ENCODE peak calls at places on chromosomes 3 and 15, in five cellular contexts. N, H, Z, Q and Y are unnamed samples.

GRCh38 chr3:149879872-149880271 is 66.9 kb downstream of the RNF13 start:
- DNase-seq in N (peak), H (peak), Z (no peak), Q (peak), Y (no peak)

GRCh38 chr3:66019896-66020295 is 18.8 kb downstream of the MAGI1 start:
- DNase-seq in N (no peak), H (no peak), Z (no peak), Q (no peak), Y (no peak)

GRCh38 chr15:94346272-94346671 is 114.9 kb downstream of the MCTP2 start:
- DNase-seq in N (no peak), H (no peak), Z (no peak), Q (peak), Y (no peak)

GRCh38 chr15:71276355-71276665 is 161.0 kb downstream of the THSD4 start:
- DNase-seq in N (no peak), H (no peak), Z (no peak), Q (no peak), Y (no peak)

GRCh38 chr3:63874769-63875168 is 11.1 kb downstream of the ATXN7 start:
- DNase-seq in N (no peak), H (peak), Z (no peak), Q (no peak), Y (no peak)

GRCh38 chr3:16864610-16865313 is 20.0 kb upstream of the PLCL2 start:
- DNase-seq in N (peak), H (no peak), Z (no peak), Q (peak), Y (no peak)

GRCh38 chr3:149848688-149849087 is 35.7 kb downstream of the RNF13 start:
- DNase-seq in N (no peak), H (no peak), Z (no peak), Q (no peak), Y (no peak)

GRCh38 chr3:133745981-133746721 is at the start of gene TF:
- DNase-seq in N (no peak), H (no peak), Z (no peak), Q (no peak), Y (no peak)

GRCh38 chr15:80679167-80679804 is 15.8 kb upstream of the ABHD17C start:
- DNase-seq in N (no peak), H (no peak), Z (no peak), Q (no peak), Y (no peak)